ENCODE peak calls at places on chromosome 19, in nine cellular contexts. R is naive thymus-derived CD4-positive, alpha-beta T cell; J is Peyer's patch; S is sigmoid colon; T is testis; L is fibroblast of lung; Q is fibroblast of pulmonary artery; W is AG04449; I is esophagus squamous epithelium. U is an unnamed sample.

GRCh38 chr19:17107546-17108452 is 32.2 kb downstream of the MYO9B start:
- DNase-seq in R (no peak), J (no peak), S (peak), T (peak), L (peak), Q (peak), W (peak), I (no peak), U (no peak)

GRCh38 chr19:51029718-51030117 is 3.3 kb upstream of the KLK11 start:
- DNase-seq in R (no peak), J (no peak), S (peak), T (peak), L (no peak), Q (no peak), W (no peak), I (no peak), U (peak)

GRCh38 chr19:50555447-50556235 is 12.6 kb downstream of the LRRC4B start:
- DNase-seq in R (no peak), J (no peak), S (no peak), T (peak), L (no peak), Q (peak), W (no peak), I (no peak), U (no peak)

GRCh38 chr19:47456721-47457478 is 14.8 kb downstream of the SLC8A2 start:
- DNase-seq in R (no peak), J (no peak), S (no peak), T (no peak), L (no peak), Q (no peak), W (no peak), I (no peak), U (no peak)

GRCh38 chr19:34082289-34083077 is 89.8 kb upstream of the LSM14A start:
- DNase-seq in R (no peak), J (no peak), S (no peak), T (no peak), L (no peak), Q (no peak), W (peak), I (no peak), U (no peak)

GRCh38 chr19:13234518-13234917 is 84.3 kb downstream of the IER2 start:
- DNase-seq in R (peak), J (peak), S (no peak), T (peak), L (peak), Q (no peak), W (no peak), I (no peak), U (peak)

GRCh38 chr19:10800488-10800887 is 35.5 kb downstream of the TMED1 start:
- DNase-seq in R (no peak), J (no peak), S (no peak), T (peak), L (no peak), Q (peak), W (no peak), I (no peak), U (no peak)

GRCh38 chr19:29233591-29233990 is 20.6 kb upstream of the UQCRFS1 start:
- DNase-seq in R (no peak), J (no peak), S (no peak), T (peak), L (no peak), Q (no peak), W (no peak), I (no peak), U (no peak)

GRCh38 chr19:45505151-45505995 is 1.9 kb upstream of the VASP start:
- DNase-seq in R (no peak), J (no peak), S (no peak), T (no peak), L (peak), Q (peak), W (no peak), I (no peak), U (no peak)

GRCh38 chr19:42254083-42254849 is 662 bp downstream of the ERF start:
- DNase-seq in R (peak), J (peak), S (peak), T (peak), L (peak), Q (peak), W (no peak), I (no peak), U (peak)

GRCh38 chr19:50315773-50316448 is 13.3 kb downstream of the KCNC3 start:
- DNase-seq in R (no peak), J (no peak), S (no peak), T (no peak), L (no peak), Q (no peak), W (no peak), I (no peak), U (peak)

GRCh38 chr19:52889076-52889475 is 8.4 kb downstream of the ZNF320 start:
- DNase-seq in R (no peak), J (no peak), S (no peak), T (no peak), L (no peak), Q (no peak), W (no peak), I (no peak), U (no peak)

GRCh38 chr19:46624958-46625661 is at the start of gene PTGIR:
- DNase-seq in R (no peak), J (peak), S (peak), T (peak), L (peak), Q (peak), W (no peak), I (no peak), U (no peak)

GRCh38 chr19:45863840-45864628 is at the start of gene FOXA3:
- DNase-seq in R (peak), J (no peak), S (no peak), T (no peak), L (peak), Q (peak), W (no peak), I (no peak), U (no peak)

GRCh38 chr19:12139309-12139708 is 841 bp downstream of the ZNF20 start:
- DNase-seq in R (no peak), J (no peak), S (no peak), T (no peak), L (peak), Q (no peak), W (no peak), I (no peak), U (no peak)

GRCh38 chr19:35595928-35596327 is 10.0 kb downstream of the PMIS2 start:
- DNase-seq in R (no peak), J (no peak), S (no peak), T (no peak), L (no peak), Q (no peak), W (no peak), I (no peak), U (no peak)

GRCh38 chr19:7013678-7014077 is 7.6 kb downstream of the MBD3L2B start:
- DNase-seq in R (no peak), J (no peak), S (no peak), T (no peak), L (peak), Q (peak), W (no peak), I (no peak), U (no peak)

GRCh38 chr19:23116802-23117571 is at the start of gene ZNF730:
- DNase-seq in R (peak), J (no peak), S (no peak), T (peak), L (peak), Q (peak), W (peak), I (no peak), U (no peak)

GRCh38 chr19:57934820-57935665 is at the start of gene ZNF418:
- DNase-seq in R (peak), J (peak), S (peak), T (peak), L (peak), Q (peak), W (peak), I (no peak), U (no peak)

GRCh38 chr19:8663920-8664670 is 33.7 kb downstream of the NFILZ start:
- DNase-seq in R (no peak), J (peak), S (no peak), T (no peak), L (no peak), Q (no peak), W (no peak), I (no peak), U (peak)

GRCh38 chr19:35240322-35240721 is 8.5 kb upstream of the LSR start:
- DNase-seq in R (no peak), J (peak), S (no peak), T (no peak), L (no peak), Q (no peak), W (no peak), I (no peak), U (no peak)

GRCh38 chr19:7870571-7871279 is 3.5 kb downstream of the PRR36 start:
- DNase-seq in R (no peak), J (peak), S (no peak), T (peak), L (peak), Q (peak), W (no peak), I (no peak), U (peak)

GRCh38 chr19:18856385-18857126 is 24.8 kb downstream of the UPF1 start:
- DNase-seq in R (no peak), J (no peak), S (no peak), T (peak), L (no peak), Q (peak), W (no peak), I (no peak), U (no peak)

GRCh38 chr19:33953023-33953422 is 156.4 kb downstream of the KCTD15 start:
- DNase-seq in R (no peak), J (no peak), S (no peak), T (no peak), L (no peak), Q (no peak), W (no peak), I (no peak), U (no peak)

GRCh38 chr19:7152568-7152967 is 83.1 kb downstream of the ZNF557 start:
- DNase-seq in R (no peak), J (no peak), S (peak), T (peak), L (peak), Q (no peak), W (no peak), I (no peak), U (no peak)

GRCh38 chr19:38400361-38400760 is 2.5 kb upstream of the FAM98C start:
- DNase-seq in R (no peak), J (no peak), S (no peak), T (no peak), L (peak), Q (no peak), W (no peak), I (no peak), U (no peak)

GRCh38 chr19:15291089-15291488 is 41.2 kb downstream of the BRD4 start:
- DNase-seq in R (no peak), J (no peak), S (no peak), T (no peak), L (peak), Q (no peak), W (no peak), I (no peak), U (no peak)

GRCh38 chr19:42568006-42568405 is 26.7 kb downstream of the CEACAM8 start:
- DNase-seq in R (no peak), J (no peak), S (no peak), T (no peak), L (no peak), Q (no peak), W (no peak), I (no peak), U (no peak)

GRCh38 chr19:45391346-45391745 is 13.5 kb downstream of the PPP1R13L start:
- DNase-seq in R (no peak), J (no peak), S (no peak), T (no peak), L (no peak), Q (no peak), W (no peak), I (no peak), U (no peak)

GRCh38 chr19:12840091-12841079 is 2.1 kb downstream of the MAST1 start:
- DNase-seq in R (no peak), J (no peak), S (no peak), T (peak), L (peak), Q (peak), W (no peak), I (no peak), U (no peak)

GRCh38 chr19:34128558-34129250 is 43.6 kb upstream of the LSM14A start:
- DNase-seq in R (no peak), J (no peak), S (no peak), T (no peak), L (peak), Q (no peak), W (no peak), I (no peak), U (no peak)

GRCh38 chr19:7294571-7295212 is 478 bp upstream of the INSR start:
- DNase-seq in R (peak), J (peak), S (peak), T (peak), L (peak), Q (peak), W (no peak), I (no peak), U (peak)

GRCh38 chr19:703651-704446 is 4.9 kb upstream of the PALM start:
- DNase-seq in R (peak), J (peak), S (peak), T (peak), L (no peak), Q (peak), W (no peak), I (no peak), U (peak)
- H3K4me3 ChIP-seq in R (peak), J (peak), S (peak), T (no peak), L (no peak), Q (peak), W (no peak), I (peak), U (no peak)

GRCh38 chr19:49128545-49129237 is 9.3 kb downstream of the PPFIA3 start:
- DNase-seq in R (no peak), J (no peak), S (no peak), T (no peak), L (no peak), Q (no peak), W (no peak), I (no peak), U (no peak)
- H3K4me3 ChIP-seq in R (peak), J (peak), S (peak), T (peak), L (no peak), Q (no peak), W (peak), I (peak), U (peak)

GRCh38 chr19:3375221-3376088 is 9.1 kb downstream of the NFIC start:
- DNase-seq in R (no peak), J (peak), S (peak), T (peak), L (peak), Q (peak), W (no peak), I (no peak), U (no peak)

GRCh38 chr19:3373971-3374368 is 7.6 kb downstream of the NFIC start:
- DNase-seq in R (no peak), J (no peak), S (no peak), T (no peak), L (no peak), Q (no peak), W (no peak), I (no peak), U (no peak)

GRCh38 chr19:3372413-3372812 is 6.0 kb downstream of the NFIC start:
- DNase-seq in R (no peak), J (no peak), S (no peak), T (no peak), L (no peak), Q (no peak), W (no peak), I (no peak), U (no peak)

GRCh38 chr19:3370728-3371591 is 4.6 kb downstream of the NFIC start:
- DNase-seq in R (no peak), J (no peak), S (no peak), T (no peak), L (no peak), Q (no peak), W (no peak), I (no peak), U (no peak)

DNA sequence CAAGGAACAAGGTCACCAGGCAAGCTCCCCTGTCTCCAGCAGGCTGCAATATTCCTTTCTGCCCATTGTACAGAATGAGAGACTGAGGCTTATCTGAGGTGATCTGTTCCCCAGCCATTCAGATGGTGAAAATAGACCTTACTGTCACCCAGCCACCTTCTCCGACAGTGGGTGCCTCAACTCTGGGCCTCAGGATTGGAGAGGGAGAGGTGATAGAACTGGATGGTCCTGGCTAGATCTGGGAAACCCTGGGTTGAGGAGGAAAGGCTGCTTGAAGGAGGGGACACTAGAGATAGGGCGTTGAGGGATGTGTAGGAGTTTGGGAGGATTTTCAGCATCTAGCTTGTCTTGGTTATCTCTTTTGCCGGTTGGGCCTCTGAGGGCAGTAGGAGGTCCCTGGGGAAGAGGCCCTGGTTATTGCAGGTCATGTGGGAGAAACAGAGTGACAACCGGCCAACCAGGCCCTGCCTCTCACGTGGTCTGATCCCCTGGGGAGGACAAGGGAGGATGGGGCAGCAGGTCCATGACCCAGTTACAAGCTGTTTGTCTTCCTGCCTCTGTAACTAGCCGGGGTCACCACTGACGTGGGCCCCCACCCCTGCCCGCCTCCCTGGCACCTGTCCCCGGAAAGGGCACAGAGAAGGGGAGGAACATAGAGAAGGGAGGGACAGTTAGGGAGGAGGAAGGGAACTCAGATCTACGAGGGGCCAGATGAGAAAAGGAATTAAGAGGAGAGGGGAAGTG is 8.2 kb downstream of the NFIC start:
- DNase-seq in R (no peak), J (no peak), S (peak), T (peak), L (no peak), Q (no peak), W (no peak), I (no peak), U (no peak)
- H3K4me3 ChIP-seq in R (no peak), J (peak), S (peak), T (no peak), L (no peak), Q (no peak), W (no peak), I (peak), U (no peak)

GRCh38 chr19:54158812-54159351 is 639 bp downstream of the LENG1 start:
- DNase-seq in R (no peak), J (no peak), S (no peak), T (no peak), L (no peak), Q (no peak), W (no peak), I (no peak), U (no peak)
- H3K4me3 ChIP-seq in R (peak), J (peak), S (peak), T (peak), L (peak), Q (peak), W (peak), I (peak), U (peak)

GRCh38 chr19:20072936-20073335 is 4.9 kb upstream of the ZNF90 start:
- DNase-seq in R (no peak), J (no peak), S (no peak), T (no peak), L (no peak), Q (no peak), W (no peak), I (no peak), U (no peak)

GRCh38 chr19:20078696-20079095 is 896 bp downstream of the ZNF90 start:
- DNase-seq in R (peak), J (no peak), S (peak), T (peak), L (peak), Q (peak), W (no peak), I (no peak), U (no peak)

GRCh38 chr19:20079487-20079886 is 1.7 kb downstream of the ZNF90 start:
- DNase-seq in R (no peak), J (no peak), S (no peak), T (no peak), L (no peak), Q (peak), W (no peak), I (no peak), U (no peak)

GRCh38 chr19:20077791-20078463 is at the start of gene ZNF90:
- DNase-seq in R (peak), J (peak), S (peak), T (peak), L (peak), Q (peak), W (peak), I (peak), U (no peak)
- H3K4me3 ChIP-seq in R (peak), J (peak), S (peak), T (peak), L (peak), Q (peak), W (peak), I (peak), U (no peak)